ENCODE peak calls at places on chromosome 12, in eight cellular contexts. Q is HCEC 1CT; G is adrenal gland; V is T-helper 2 cell; D is stimulated activated CD8-positive, alpha-beta memory T cell treated with anti-CD3 and anti-CD28 coated beads, Interleukin-7, amount 100 ng/mL, for 4 hours; R is gastrocnemius medialis; N is GM19239; H is H54. Z is an unnamed sample.

GRCh38 chr12:53676715-53677611 is 1.1 kb upstream of the ATP5MC2 start:
- DNase-seq in D (no peak), V (no peak), H (no peak), G (peak), N (no peak), R (peak), Q (peak), Z (no peak)

GRCh38 chr12:69068431-69068830 is 135.5 kb upstream of the CPM start:
- DNase-seq in R (no peak), V (no peak), G (no peak), D (no peak), N (no peak), Q (peak), H (peak), Z (peak)

GRCh38 chr12:50764861-50765324 is 992 bp downstream of the ATF1 start:
- DNase-seq in G (peak), R (peak), N (no peak), Q (peak), V (no peak), D (no peak), H (peak), Z (peak)

GRCh38 chr12:22306311-22306710 is 28.2 kb downstream of the ST8SIA1 start:
- DNase-seq in R (no peak), V (no peak), N (no peak), G (no peak), H (no peak), D (no peak), Q (no peak), Z (no peak)

GRCh38 chr12:14768823-14769405 is 34.4 kb downstream of the WBP11 start:
- DNase-seq in G (peak), D (peak), Q (no peak), R (no peak), N (no peak), V (peak), H (no peak), Z (peak)

GRCh38 chr12:107504503-107504885 is 181.1 kb upstream of the PWP1 start:
- DNase-seq in G (no peak), Q (no peak), H (no peak), D (no peak), V (no peak), R (no peak), N (no peak), Z (no peak)

GRCh38 chr12:51926064-51926632 is 18.8 kb downstream of the ACVRL1 start:
- DNase-seq in R (no peak), D (no peak), Q (no peak), V (no peak), N (no peak), G (no peak), H (no peak), Z (no peak)

GRCh38 chr12:30251546-30251945 is 444.1 kb downstream of the IPO8 start:
- DNase-seq in Q (no peak), D (no peak), V (no peak), N (no peak), H (no peak), G (no peak), R (no peak), Z (no peak)

GRCh38 chr12:62328296-62328921 is 68.2 kb downstream of the USP15 start:
- DNase-seq in Q (no peak), D (no peak), G (no peak), V (no peak), H (no peak), N (no peak), R (no peak), Z (no peak)

GRCh38 chr12:64912501-64912900 is 88.1 kb downstream of the TBC1D30 start:
- DNase-seq in G (peak), R (no peak), H (no peak), D (no peak), N (no peak), Q (peak), V (no peak), Z (no peak)

GRCh38 chr12:120497524-120498150 is 1.7 kb downstream of the DYNLL1 start:
- DNase-seq in Q (peak), G (no peak), H (no peak), N (no peak), D (no peak), R (no peak), V (no peak), Z (no peak)

GRCh38 chr12:52432559-52433207 is 1.5 kb downstream of the KRT75 start:
- DNase-seq in H (no peak), N (no peak), V (no peak), D (no peak), G (no peak), Q (no peak), R (no peak), Z (no peak)

GRCh38 chr12:120951-121350 is 54.4 kb downstream of the IQSEC3 start:
- DNase-seq in V (no peak), G (no peak), H (no peak), N (no peak), D (no peak), Q (no peak), R (no peak), Z (no peak)

GRCh38 chr12:111143216-111143756 is 222.9 kb upstream of the MYL2 start:
- DNase-seq in N (no peak), R (no peak), Q (no peak), G (no peak), D (no peak), V (no peak), H (no peak), Z (no peak)

GRCh38 chr12:64172143-64172970 is 49.7 kb downstream of the KICS2 start:
- DNase-seq in Q (no peak), N (no peak), V (no peak), R (no peak), D (no peak), H (no peak), G (no peak), Z (no peak)

GRCh38 chr12:47078733-47079364 is 572 bp upstream of the PCED1B start:
- DNase-seq in Q (no peak), R (no peak), G (peak), D (peak), V (peak), H (peak), N (no peak), Z (peak)

GRCh38 chr12:84355561-84355960 is 557.0 kb downstream of the SLC6A15 start:
- DNase-seq in H (no peak), R (no peak), G (no peak), Q (no peak), N (no peak), D (no peak), V (no peak), Z (no peak)